ENCODE peak calls at places on chromosomes 7 and 10, in four cellular contexts. V is SK-N-SH, P is HepG2, R is Panc1. G is an unnamed sample.
A peak's percentile ranks its signal among the peaks of the same experiment; 100 is the strongest.

GRCh38 chr7:13848576-13849527 is 140.6 kb downstream of the ETV1 start:
- DNase-seq in P (no peak), V (peak; percentile 21), R (no peak), G (no peak)

GRCh38 chr10:44362866-44363711 is 21.8 kb downstream of the CXCL12 start:
- DNase-seq in R (no peak), V (no peak), P (no peak), G (no peak)

GRCh38 chr7:156039971-156040677 is 227.9 kb upstream of the SHH start:
- DNase-seq in V (no peak), P (no peak), R (no peak), G (no peak)

GRCh38 chr10:71921319-71922027 is 42.7 kb upstream of the CHST3 start:
- DNase-seq in P (no peak), R (no peak), V (peak; percentile 80), G (no peak)

GRCh38 chr7:157527235-157527634 is 190.4 kb downstream of the DNAJB6 start:
- DNase-seq in V (no peak), R (no peak), P (no peak), G (no peak)

GRCh38 chr10:14588084-14588937 is 186.4 kb downstream of the FAM107B start:
- DNase-seq in R (no peak), P (peak; percentile 84), V (no peak), G (no peak)

GRCh38 chr7:54397836-54398612 is 144.2 kb upstream of the VSTM2A start:
- DNase-seq in P (no peak), R (no peak), V (no peak), G (no peak)

GRCh38 chr7:134058980-134059379 is 68.2 kb upstream of the LRGUK start:
- DNase-seq in R (no peak), P (no peak), V (no peak), G (no peak)

GRCh38 chr10:129418826-129419225 is 48.2 kb upstream of the MGMT start:
- DNase-seq in V (no peak), P (no peak), R (no peak), G (no peak)

GRCh38 chr10:33132626-33133025 is 174.6 kb upstream of the ITGB1 start:
- DNase-seq in R (no peak), V (no peak), P (no peak), G (no peak)

GRCh38 chr10:105597297-105597696 is 956.2 kb downstream of the SORCS3 start:
- DNase-seq in P (no peak), V (no peak), R (no peak), G (no peak)

GRCh38 chr10:72058347-72058898 is 29.9 kb downstream of the SPOCK2 start:
- DNase-seq in R (no peak), P (no peak), V (no peak), G (no peak)

GRCh38 chr7:44293561-44294324 is 31.7 kb downstream of the CAMK2B start:
- DNase-seq in V (no peak), P (no peak), R (no peak), G (no peak)

GRCh38 chr10:128178319-128178937 is 52.2 kb upstream of the MKI67 start:
- DNase-seq in R (no peak), P (peak; percentile 33), V (peak; percentile 39), G (no peak)

GRCh38 chr10:8060010-8060703 is 5.7 kb downstream of the GATA3 start:
- DNase-seq in R (no peak), P (no peak), V (no peak), G (peak; percentile 14)

GRCh38 chr7:41886906-41887311 is 184.0 kb upstream of the INHBA start:
- DNase-seq in V (no peak), P (no peak), R (no peak), G (no peak)

GRCh38 chr10:88245974-88246511 is 337.1 kb downstream of the RNLS start:
- DNase-seq in R (no peak), P (no peak), V (no peak), G (no peak)

GRCh38 chr10:131038056-131038455 is 273.5 kb downstream of the TCERG1L start:
- DNase-seq in V (no peak), R (no peak), P (no peak), G (no peak)

DNA sequence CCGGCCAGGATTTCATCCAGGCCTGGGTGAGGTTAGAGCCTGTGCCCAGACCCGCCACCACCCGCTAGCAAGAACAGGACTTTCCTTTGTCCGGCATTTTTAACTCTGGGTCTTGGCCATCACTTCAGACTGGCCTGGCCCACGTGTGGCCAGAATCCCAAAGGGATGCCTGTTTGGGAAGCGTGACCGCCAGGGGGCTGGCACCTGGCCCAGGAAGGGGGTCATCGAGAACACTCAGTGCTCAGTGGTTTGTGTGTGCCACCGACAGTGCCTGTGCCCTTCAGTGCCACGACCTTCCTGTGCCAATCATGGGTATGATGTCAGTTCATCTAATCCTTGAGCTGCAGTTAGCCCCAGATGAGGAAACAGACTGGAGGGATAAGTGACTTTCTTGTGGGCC is 85.0 kb downstream of the ZMIZ1 start:
- DNase-seq in V (no peak), R (no peak), P (no peak), G (no peak)
- TF ChIP-seq POLR2AphosphoS5 in V (no peak), R (no peak), P (no peak), G (no peak)

GRCh38 chr7:91046322-91047088 is 217.7 kb upstream of the FZD1 start:
- DNase-seq in P (no peak), V (no peak), R (no peak), G (no peak)
- H3K27ac ChIP-seq in P (no peak overlapping the region), V (peak overlapping the region; percentile 16), R (no peak overlapping the region), G (no peak overlapping the region)

DNA sequence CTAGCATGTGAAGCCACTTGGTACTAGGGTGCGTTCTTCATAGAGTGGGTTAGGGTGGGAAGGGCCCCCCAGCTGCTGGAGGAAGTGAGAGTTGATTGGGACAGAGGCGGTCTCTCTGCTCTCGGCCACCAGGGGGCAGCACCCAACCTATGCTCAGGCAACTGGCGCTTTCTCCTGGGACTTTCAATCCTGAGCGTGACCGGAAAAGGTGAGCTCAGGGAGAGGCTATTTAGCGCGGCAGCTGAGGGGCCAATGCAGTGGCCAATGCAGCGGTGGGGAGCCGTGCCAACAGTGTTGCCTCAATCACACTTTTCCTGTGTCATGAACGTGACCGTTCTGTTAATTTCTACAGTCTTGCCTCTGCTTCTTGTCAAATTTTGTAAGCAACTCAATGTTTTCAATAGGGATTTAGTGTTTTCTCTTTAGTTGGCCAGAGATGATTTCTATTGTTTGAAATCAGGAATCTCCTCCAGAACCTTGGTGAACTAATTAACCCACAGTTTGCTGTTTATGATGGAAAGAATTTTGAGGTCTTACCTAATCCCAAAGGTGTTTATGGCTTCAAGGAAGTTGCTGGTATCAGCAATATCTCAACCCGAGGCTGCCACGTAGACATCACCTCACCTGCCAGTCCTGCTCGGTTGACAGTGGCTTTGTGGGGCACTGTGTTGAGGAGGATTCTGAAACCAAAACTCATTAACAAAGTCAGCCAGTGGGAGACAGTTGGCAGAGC is 67.9 kb upstream of the PDZD8 start:
- DNase-seq in P (peak; percentile 41), V (peak; percentile 76), R (no peak), G (peak; percentile 71)
- TF ChIP-seq REST in P (no peak), V (no peak), R (no peak), G (no peak)

GRCh38 chr10:34666008-34666700 is 148.9 kb downstream of the PARD3 start:
- DNase-seq in P (no peak), V (peak; percentile 30), R (peak; percentile 76), G (no peak)
- TF ChIP-seq POLR2AphosphoS5 in P (no peak), V (no peak), R (no peak), G (no peak)

GRCh38 chr7:33757563-33758165 is 147.7 kb upstream of the BMPER start:
- DNase-seq in P (peak; percentile 16), V (peak; percentile 45), R (peak; percentile 22), G (peak; percentile 14)

GRCh38 chr7:33760146-33760545 is 145.2 kb upstream of the BMPER start:
- DNase-seq in P (no peak), R (no peak), V (no peak), G (no peak)

GRCh38 chr7:33754933-33755928 is 150.1 kb upstream of the BMPER start:
- DNase-seq in R (no peak), P (no peak), V (peak; percentile 62), G (no peak)

GRCh38 chr7:33753881-33754525 is 151.3 kb upstream of the BMPER start:
- DNase-seq in R (no peak), P (no peak), V (no peak), G (no peak)

GRCh38 chr7:33757050-33757449 is 148.3 kb upstream of the BMPER start:
- DNase-seq in R (no peak), V (no peak), P (no peak), G (no peak)
- H3K27ac ChIP-seq in R (no peak overlapping the region), V (no peak overlapping the region), P (no peak overlapping the region), G (no peak overlapping the region)

GRCh38 chr7:112398534-112398933 is 51.7 kb upstream of the IFRD1 start:
- DNase-seq in R (no peak), P (no peak), V (no peak), G (no peak)

GRCh38 chr7:112395893-112396292 is 54.4 kb upstream of the IFRD1 start:
- DNase-seq in R (no peak), P (no peak), V (no peak), G (no peak)

GRCh38 chr7:112399501-112399900 is 50.8 kb upstream of the IFRD1 start:
- DNase-seq in P (no peak), V (no peak), R (no peak), G (no peak)

GRCh38 chr7:112400141-112400540 is 50.1 kb upstream of the IFRD1 start:
- DNase-seq in V (no peak), P (no peak), R (no peak), G (no peak)

GRCh38 chr7:112395411-112395810 is 54.8 kb upstream of the IFRD1 start:
- DNase-seq in R (no peak), V (no peak), P (no peak), G (no peak)
- TF ChIP-seq REST in R (no peak), V (no peak), P (no peak), G (no peak)

GRCh38 chr7:69244691-69245090 is 353.6 kb upstream of the AUTS2 start:
- DNase-seq in V (no peak), R (no peak), P (no peak), G (no peak)
- TF ChIP-seq POLR2AphosphoS5 in V (no peak), R (no peak), P (no peak), G (no peak)

DNA sequence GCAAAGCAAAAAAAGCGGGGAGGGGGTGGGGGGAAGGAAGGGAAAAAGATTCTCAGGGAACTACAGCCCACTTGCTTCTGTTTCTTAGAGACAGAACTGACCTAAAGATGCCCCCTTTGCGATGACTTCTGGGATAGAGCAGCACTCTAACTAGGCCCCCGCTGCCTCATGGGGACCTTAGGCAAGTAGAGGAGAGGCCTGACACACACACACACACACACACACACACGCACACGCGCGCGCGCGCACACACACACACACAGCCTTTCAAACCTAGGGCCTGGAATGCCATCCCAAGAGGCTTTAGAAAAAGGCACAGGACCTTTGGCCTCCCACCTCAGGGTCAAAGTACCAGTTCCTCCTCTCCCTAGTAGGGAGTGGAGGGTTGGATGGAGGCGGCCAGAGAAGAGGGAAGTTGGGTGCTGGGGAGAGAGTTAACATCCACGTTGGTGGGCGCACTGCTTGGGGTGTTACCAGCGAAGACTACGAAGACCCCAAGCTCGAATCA is 1.4 kb upstream of the COL1A2 start:
- DNase-seq in P (no peak), V (no peak), R (no peak), G (no peak)
- H3K27ac ChIP-seq in P (no peak overlapping the region), V (peak overlapping the region; percentile 94), R (no peak overlapping the region), G (no peak overlapping the region)

GRCh38 chr10:112269266-112269665 is 13.9 kb upstream of the TECTB start:
- DNase-seq in R (no peak), P (no peak), V (no peak), G (no peak)

GRCh38 chr10:112260831-112261230 is 22.4 kb upstream of the TECTB start:
- DNase-seq in V (no peak), P (no peak), R (no peak), G (no peak)

GRCh38 chr10:112262556-112262955 is 20.6 kb upstream of the TECTB start:
- DNase-seq in P (no peak), V (no peak), R (no peak), G (no peak)

GRCh38 chr10:112261281-112261822 is 21.8 kb upstream of the TECTB start:
- DNase-seq in P (peak; percentile 100), R (no peak), V (no peak), G (no peak)

GRCh38 chr10:112265745-112266144 is 17.5 kb upstream of the TECTB start:
- DNase-seq in V (peak; percentile 49), P (peak; percentile 85), R (no peak), G (no peak)
- TF ChIP-seq REST in V (no peak), P (no peak), R (no peak), G (no peak)

G was measured in HL-60.